ENCODE peak calls at places on chromosome 18, in ten cellular contexts. D is posterior vena cava; Z is T-helper 1 cell; P is EH; T is left ventricle myocardium superior; S is stimulated activated naive B cell treated with anti-CD40 and anti-IgM and Interleukin-4, amounts not matched to agents 10 μg/mL and 1 μg/mL and 100 μg/mL, for 72 hours; I is pons; U is nucleus accumbens; L is activated B cell treated with CpG ODN at 0.5 μM for 24 hours; C is caudate nucleus. W is an unnamed sample.

GRCh38 chr18:3688682-3689081 is 238.7 kb downstream of the TGIF1 start:
- DNase-seq in S (no peak), I (no peak), U (no peak), Z (no peak), C (no peak), L (no peak), T (no peak), P (peak; percentile 98), D (no peak), W (no peak)

GRCh38 chr18:31679133-31679731 is 5.1 kb downstream of the B4GALT6 start:
- DNase-seq in L (no peak), U (no peak), P (no peak), S (no peak), I (no peak), T (no peak), D (no peak), Z (no peak), C (no peak), W (no peak)

GRCh38 chr18:60905699-60906098 is 427.5 kb upstream of the CDH20 start:
- DNase-seq in C (no peak), U (no peak), L (no peak), T (no peak), Z (no peak), S (no peak), P (no peak), D (no peak), I (no peak), W (no peak)

GRCh38 chr18:31275722-31276463 is 42.1 kb upstream of the DSG1 start:
- DNase-seq in L (no peak), S (no peak), D (no peak), U (no peak), C (no peak), Z (no peak), I (no peak), T (no peak), P (no peak), W (no peak)

GRCh38 chr18:9695605-9696004 is 12.5 kb upstream of the RAB31 start:
- DNase-seq in T (no peak), S (no peak), U (no peak), C (no peak), L (no peak), Z (no peak), I (no peak), D (no peak), P (no peak), W (no peak)

GRCh38 chr18:70907673-70908072 is 618.8 kb downstream of the SOCS6 start:
- DNase-seq in U (no peak), T (no peak), D (no peak), L (no peak), C (no peak), I (peak; percentile 45), S (no peak), P (no peak), Z (no peak), W (no peak)

GRCh38 chr18:70069965-70070364 is 122.3 kb upstream of the CD226 start:
- DNase-seq in I (no peak), P (no peak), L (no peak), S (no peak), U (no peak), C (no peak), T (no peak), D (no peak), Z (no peak), W (no peak)

GRCh38 chr18:2978626-2979025 is 34.3 kb downstream of the LPIN2 start:
- DNase-seq in I (no peak), L (no peak), S (no peak), D (no peak), P (peak; percentile 89), C (no peak), Z (no peak), U (no peak), T (no peak), W (no peak)

GRCh38 chr18:2070636-2071035 is 500.7 kb downstream of the METTL4 start:
- DNase-seq in D (no peak), S (no peak), P (no peak), Z (no peak), I (no peak), U (no peak), L (no peak), T (no peak), C (no peak), W (no peak)

GRCh38 chr18:46470714-46471113 is 186.3 kb downstream of the LOXHD1 start:
- DNase-seq in S (no peak), D (no peak), C (no peak), U (no peak), L (no peak), Z (no peak), P (no peak), T (no peak), I (no peak), W (no peak)

GRCh38 chr18:5059540-5060032 is 137.5 kb downstream of the AKAIN1 start:
- DNase-seq in I (no peak), Z (no peak), L (no peak), T (no peak), U (no peak), S (no peak), P (no peak), D (no peak), C (no peak), W (no peak)

GRCh38 chr18:12442946-12443345 is 35.2 kb downstream of the PRELID3A start:
- DNase-seq in C (no peak), T (no peak), S (no peak), D (no peak), L (no peak), I (no peak), P (peak; percentile 37), Z (no peak), U (no peak), W (no peak)

GRCh38 chr18:56124186-56124585 is 514.2 kb downstream of the TXNL1 start:
- DNase-seq in D (no peak), U (no peak), L (no peak), S (no peak), I (no peak), P (peak; percentile 96), C (no peak), Z (no peak), T (no peak), W (no peak)

GRCh38 chr18:8140841-8141501 is 468.3 kb upstream of the RAB12 start:
- DNase-seq in D (no peak), P (peak; percentile 77), U (no peak), C (no peak), I (no peak), S (no peak), L (no peak), T (peak; percentile 64), Z (no peak), W (no peak)

GRCh38 chr18:8699948-8700347 is 5.4 kb upstream of the MTCL1 start:
- DNase-seq in T (no peak), I (no peak), S (no peak), P (peak; percentile 33), U (no peak), D (no peak), Z (no peak), L (no peak), C (no peak), W (no peak)

GRCh38 chr18:61703508-61703907 is 189.3 kb downstream of the RNF152 start:
- DNase-seq in Z (no peak), D (no peak), I (no peak), U (no peak), S (no peak), T (no peak), L (no peak), P (peak; percentile 83), C (no peak), W (no peak)

GRCh38 chr18:1246827-1247226 is 342.2 kb downstream of the ADCYAP1 start:
- DNase-seq in U (no peak), T (no peak), L (no peak), P (no peak), C (no peak), D (no peak), I (no peak), Z (no peak), S (no peak), W (no peak)

GRCh38 chr18:70454705-70455322 is 166.0 kb downstream of the SOCS6 start:
- DNase-seq in Z (no peak), S (no peak), L (no peak), I (peak; percentile 89), U (no peak), D (no peak), P (peak; percentile 71), C (no peak), T (no peak), W (no peak)

GRCh38 chr18:386950-387349 is 113.6 kb downstream of the COLEC12 start:
- DNase-seq in S (no peak), L (no peak), Z (no peak), P (no peak), C (no peak), U (no peak), D (no peak), I (no peak), T (no peak), W (no peak)

GRCh38 chr18:74652392-74652988 is 54.8 kb downstream of the ZNF407 start:
- DNase-seq in D (no peak), T (no peak), L (no peak), C (no peak), I (peak; percentile 59), U (no peak), Z (no peak), P (peak; percentile 57), S (no peak), W (no peak)

GRCh38 chr18:13585379-13586153 is 140.8 kb downstream of the FAM210A start:
- DNase-seq in P (no peak), S (no peak), L (no peak), D (no peak), T (no peak), C (no peak), U (no peak), I (peak; percentile 27), Z (no peak), W (no peak)

GRCh38 chr18:61893304-61893970 is 630 bp upstream of the RNF152 start:
- DNase-seq in C (peak; percentile 8), S (no peak), I (no peak), L (peak; percentile 27), D (peak; percentile 81), Z (no peak), U (peak; percentile 42), T (peak; percentile 75), P (peak; percentile 63), W (peak; percentile 9)

GRCh38 chr18:5380581-5380980 is 85.1 kb upstream of the ZBTB14 start:
- DNase-seq in C (no peak), Z (no peak), I (no peak), T (no peak), U (no peak), L (no peak), D (no peak), S (no peak), P (no peak), W (no peak)

GRCh38 chr18:32010124-32010745 is 8.4 kb upstream of the RNF125 start:
- DNase-seq in C (no peak), T (no peak), S (no peak), U (no peak), P (no peak), D (no peak), L (no peak), I (no peak), Z (no peak), W (peak; percentile 43)

GRCh38 chr18:49133112-49133511 is 182.3 kb upstream of the SMAD7 start:
- DNase-seq in L (no peak), C (no peak), D (no peak), I (no peak), Z (no peak), U (no peak), S (no peak), T (no peak), P (no peak), W (no peak)

GRCh38 chr18:62183578-62184195 is 3.2 kb downstream of the PIGN start:
- DNase-seq in L (no peak), Z (peak; percentile 25), S (peak; percentile 30), D (no peak), C (no peak), I (peak; percentile 76), U (no peak), P (peak; percentile 59), T (no peak), W (no peak)

GRCh38 chr18:52007109-52007508 is 332.9 kb upstream of the DCC start:
- DNase-seq in T (no peak), I (no peak), L (no peak), D (no peak), Z (no peak), U (no peak), P (no peak), S (no peak), C (no peak), W (no peak)

GRCh38 chr18:57737661-57738060 is 65.5 kb downstream of the ATP8B1 start:
- DNase-seq in I (peak; percentile 27), T (peak; percentile 67), L (no peak), Z (no peak), U (peak; percentile 42), C (peak; percentile 34), P (peak; percentile 96), S (no peak), D (peak; percentile 93), W (no peak)

W was measured in T-helper 2 cell.